ENCODE peak calls at places on chromosome 21, in five cellular contexts. Q is stomach, S is HCT116, F is upper lobe of left lung, B is endothelial cell of umbilical vein. L is an unnamed sample. For H3K4me1, the result is how much of the 10 kb centered on the place peaks cover.

GRCh38 chr21:39956586-39956985 is 89.3 kb downstream of the PCP4 start:
- DNase-seq in Q (no peak), S (no peak), F (no peak), B (no peak), L (no peak)

GRCh38 chr21:41567901-41568510 is 60.0 kb upstream of the TMPRSS2 start:
- DNase-seq in Q (no peak), S (no peak), F (no peak), B (no peak), L (no peak)

GRCh38 chr21:29265690-29266479 is 32.8 kb upstream of the BACH1 start:
- DNase-seq in Q (no peak), S (no peak), F (no peak), B (no peak), L (no peak)

GRCh38 chr21:24023402-24023801 is 1583.9 kb downstream of the MRPL39 start:
- DNase-seq in Q (no peak), S (no peak), F (no peak), B (peak), L (no peak)

GRCh38 chr21:30620080-30620479 is 347 bp upstream of the KRTAP20-4 start:
- DNase-seq in Q (no peak), S (no peak), F (no peak), B (no peak), L (no peak)

GRCh38 chr21:17612023-17612564 is 607 bp downstream of the BTG3 start:
- DNase-seq in Q (peak), S (no peak), F (peak), B (no peak), L (no peak)

GRCh38 chr21:28099296-28099695 is 893.4 kb downstream of the LTN1 start:
- DNase-seq in Q (no peak), S (no peak), F (no peak), B (no peak), L (no peak)

GRCh38 chr21:44390886-44391285 is 37.5 kb downstream of the TRPM2 start:
- DNase-seq in Q (no peak), S (no peak), F (no peak), B (no peak), L (no peak)

GRCh38 chr21:18725653-18726052 is 322.1 kb upstream of the TMPRSS15 start:
- DNase-seq in Q (no peak), S (no peak), F (no peak), B (no peak), L (no peak)

GRCh38 chr21:14064296-14064645 is 146.5 kb downstream of the LIPI start:
- DNase-seq in Q (no peak), S (no peak), F (no peak), B (no peak), L (no peak)

GRCh38 chr21:34965200-34966174 is 83.6 kb downstream of the RUNX1 start:
- DNase-seq in Q (no peak), S (no peak), F (no peak), B (no peak), L (no peak)

GRCh38 chr21:39863111-39863510 is 4.1 kb upstream of the PCP4 start:
- DNase-seq in Q (peak), S (no peak), F (peak), B (no peak), L (no peak)

GRCh38 chr21:17539743-17540341 is 27.0 kb downstream of the CXADR start:
- DNase-seq in Q (no peak), S (no peak), F (no peak), B (no peak), L (no peak)

GRCh38 chr21:30257773-30258172 is 25.0 kb downstream of the KRTAP24-1 start:
- DNase-seq in Q (no peak), S (no peak), F (no peak), B (no peak), L (no peak)

GRCh38 chr21:15943009-15943666 is 213.4 kb downstream of the USP25 start:
- DNase-seq in Q (no peak), S (no peak), F (no peak), B (peak), L (peak)

GRCh38 chr21:40714516-40714915 is 132.4 kb downstream of the DSCAM start:
- DNase-seq in Q (no peak), S (no peak), F (no peak), B (no peak), L (no peak)

GRCh38 chr21:30478015-30478414 is 2.2 kb downstream of the KRTAP19-1 start:
- DNase-seq in Q (no peak), S (no peak), F (no peak), B (no peak), L (no peak)

GRCh38 chr21:29073222-29074006 is at the start of gene CCT8:
- DNase-seq in Q (peak), S (peak), F (peak), B (peak), L (peak)

GRCh38 chr21:15837603-15838002 is 107.8 kb downstream of the USP25 start:
- DNase-seq in Q (no peak), S (no peak), F (no peak), B (no peak), L (no peak)

GRCh38 chr21:25887166-25887565 is 152.4 kb downstream of the GABPA start:
- DNase-seq in Q (no peak), S (no peak), F (no peak), B (no peak), L (no peak)

GRCh38 chr21:16195476-16195875 is 465.7 kb downstream of the USP25 start:
- DNase-seq in Q (no peak), S (no peak), F (no peak), B (peak), L (no peak)

GRCh38 chr21:36917487-36918158 is 48.8 kb downstream of the HLCS start:
- DNase-seq in Q (peak), S (no peak), F (no peak), B (peak), L (peak)

GRCh38 chr21:43979654-43980053 is 32.5 kb upstream of the TRAPPC10 start:
- DNase-seq in Q (no peak), S (no peak), F (no peak), B (no peak), L (no peak)

GRCh38 chr21:27769763-27770162 is 802.9 kb upstream of the ADAMTS5 start:
- DNase-seq in Q (no peak), S (no peak), F (no peak), B (no peak), L (no peak)

GRCh38 chr21:34861302-34861701 is 187.8 kb downstream of the RUNX1 start:
- DNase-seq in Q (no peak), S (no peak), F (no peak), B (no peak), L (no peak)

GRCh38 chr21:27298465-27298864 is 331.6 kb upstream of the ADAMTS5 start:
- DNase-seq in Q (no peak), S (no peak), F (no peak), B (no peak), L (no peak)

GRCh38 chr21:15195104-15195503 is 130.3 kb upstream of the NRIP1 start:
- DNase-seq in Q (no peak), S (no peak), F (no peak), B (no peak), L (no peak)

GRCh38 chr21:39781331-39781730 is 36.3 kb downstream of the IGSF5 start:
- DNase-seq in Q (no peak), S (no peak), F (no peak), B (no peak), L (no peak)

GRCh38 chr21:14687277-14687642 is 141.1 kb upstream of the SAMSN1 start:
- DNase-seq in Q (no peak), S (no peak), F (no peak), B (no peak), L (no peak)

GRCh38 chr21:15301736-15302135 is 236.9 kb upstream of the NRIP1 start:
- DNase-seq in Q (no peak), S (no peak), F (no peak), B (peak), L (no peak)

GRCh38 chr21:35743571-35743970 is 316.8 kb downstream of the SETD4 start:
- DNase-seq in Q (no peak), S (no peak), F (no peak), B (no peak), L (no peak)

GRCh38 chr21:18705971-18706370 is 302.4 kb upstream of the TMPRSS15 start:
- DNase-seq in Q (no peak), S (no peak), F (no peak), B (peak), L (no peak)

GRCh38 chr21:39537571-39537970 is 75.2 kb upstream of the B3GALT5 start:
- DNase-seq in Q (no peak), S (no peak), F (no peak), B (no peak), L (no peak)

GRCh38 chr21:39661121-39661520 is 48.4 kb downstream of the B3GALT5 start:
- DNase-seq in Q (no peak), S (no peak), F (no peak), B (no peak), L (no peak)

GRCh38 chr21:31204801-31205200 is 139.3 kb downstream of the TIAM1 start:
- DNase-seq in Q (no peak), S (no peak), F (no peak), B (no peak), L (no peak)

GRCh38 chr21:41634858-41635257 is 126.9 kb upstream of the TMPRSS2 start:
- DNase-seq in Q (no peak), S (no peak), F (no peak), B (no peak), L (no peak)

GRCh38 chr21:28207776-28208175 is 784.9 kb downstream of the LTN1 start:
- DNase-seq in Q (no peak), S (no peak), F (no peak), B (peak), L (no peak)

GRCh38 chr21:39657091-39657689 is 44.5 kb downstream of the B3GALT5 start:
- DNase-seq in Q (no peak), S (no peak), F (no peak), B (no peak), L (no peak)

GRCh38 chr21:44496900-44497550 is 41.7 kb downstream of the LRRC3 start:
- DNase-seq in Q (no peak), S (no peak), F (peak), B (no peak), L (no peak)

GRCh38 chr21:42674351-42674940 is 21.0 kb downstream of the PDE9A start:
- DNase-seq in Q (no peak), S (no peak), F (no peak), B (no peak), L (no peak)
- TF ChIP-seq POLR2AphosphoS5 in Q (no peak), S (no peak), F (no peak), B (no peak), L (no peak)

DNA sequence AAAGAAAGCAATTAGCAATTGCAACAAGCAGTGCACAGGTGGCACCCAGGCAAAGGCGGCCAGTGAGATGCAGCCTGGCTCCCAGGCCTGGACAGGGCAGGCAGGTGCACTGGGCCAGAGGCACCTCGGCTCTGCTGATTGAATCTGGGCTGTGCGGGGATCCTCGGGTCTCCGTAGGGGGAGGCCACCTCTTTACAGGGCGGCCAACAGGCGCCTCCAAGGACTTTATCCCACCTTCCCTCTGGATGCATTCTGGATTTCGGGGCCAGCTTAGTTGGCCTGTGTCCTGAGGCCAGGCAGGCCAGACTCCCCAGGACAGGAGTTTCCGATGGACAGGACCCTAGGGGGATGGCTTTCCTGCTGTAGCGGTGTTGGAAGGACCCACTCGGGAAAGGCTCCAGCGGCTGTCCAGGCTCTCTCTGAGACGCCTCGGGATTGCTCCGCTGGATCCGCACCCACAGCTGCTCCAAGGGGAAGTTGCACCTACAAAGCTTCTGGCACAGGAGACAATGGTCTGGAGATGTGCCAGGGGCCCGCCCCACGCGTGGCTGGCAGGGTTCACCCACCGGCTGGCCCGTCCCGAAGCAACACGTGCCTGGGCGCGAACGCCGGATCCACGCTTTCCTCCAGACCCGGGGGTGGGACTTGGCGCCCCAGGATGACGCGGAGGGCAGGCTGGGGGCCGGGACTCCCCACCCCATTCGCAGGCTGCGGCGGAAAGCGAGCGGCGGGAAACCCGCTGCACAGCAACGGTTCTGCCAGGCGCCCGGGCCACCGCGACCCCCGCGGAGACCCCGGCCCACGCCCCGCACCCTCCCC is 810 bp downstream of the SLC19A1 start:
- DNase-seq in Q (peak), S (peak), F (peak), B (peak), L (no peak)
- H3K4me1 ChIP-seq in Q (under half), S (under half), F (under half), B (under half), L (under half)

GRCh38 chr21:38413958-38414506 is 84.2 kb downstream of the ERG start:
- DNase-seq in Q (no peak), S (no peak), F (no peak), B (no peak), L (no peak)

GRCh38 chr21:38409907-38410306 is 88.4 kb downstream of the ERG start:
- DNase-seq in Q (no peak), S (no peak), F (no peak), B (no peak), L (no peak)

GRCh38 chr21:38410451-38410850 is 87.8 kb downstream of the ERG start:
- DNase-seq in Q (no peak), S (no peak), F (no peak), B (no peak), L (no peak)
- TF ChIP-seq POLR2AphosphoS5 in Q (no peak), S (no peak), F (no peak), B (no peak), L (no peak)

GRCh38 chr21:32468567-32469175 is 56.2 kb downstream of the EVA1C start:
- DNase-seq in Q (no peak), S (no peak), F (no peak), B (no peak), L (no peak)
- H3K4me1 ChIP-seq in Q (under half), S (under half), F (under half), B (under half), L (under half)

GRCh38 chr21:33301632-33302002 is 23.2 kb upstream of the IFNAR1 start:
- DNase-seq in Q (no peak), S (no peak), F (no peak), B (no peak), L (no peak)

GRCh38 chr21:33302796-33303195 is 22.0 kb upstream of the IFNAR1 start:
- DNase-seq in Q (no peak), S (no peak), F (no peak), B (no peak), L (no peak)

GRCh38 chr21:33302055-33302454 is 22.7 kb upstream of the IFNAR1 start:
- DNase-seq in Q (no peak), S (no peak), F (peak), B (no peak), L (no peak)

GRCh38 chr21:33299181-33299752 is 25.5 kb upstream of the IFNAR1 start:
- DNase-seq in Q (no peak), S (no peak), F (peak), B (no peak), L (no peak)

DNA sequence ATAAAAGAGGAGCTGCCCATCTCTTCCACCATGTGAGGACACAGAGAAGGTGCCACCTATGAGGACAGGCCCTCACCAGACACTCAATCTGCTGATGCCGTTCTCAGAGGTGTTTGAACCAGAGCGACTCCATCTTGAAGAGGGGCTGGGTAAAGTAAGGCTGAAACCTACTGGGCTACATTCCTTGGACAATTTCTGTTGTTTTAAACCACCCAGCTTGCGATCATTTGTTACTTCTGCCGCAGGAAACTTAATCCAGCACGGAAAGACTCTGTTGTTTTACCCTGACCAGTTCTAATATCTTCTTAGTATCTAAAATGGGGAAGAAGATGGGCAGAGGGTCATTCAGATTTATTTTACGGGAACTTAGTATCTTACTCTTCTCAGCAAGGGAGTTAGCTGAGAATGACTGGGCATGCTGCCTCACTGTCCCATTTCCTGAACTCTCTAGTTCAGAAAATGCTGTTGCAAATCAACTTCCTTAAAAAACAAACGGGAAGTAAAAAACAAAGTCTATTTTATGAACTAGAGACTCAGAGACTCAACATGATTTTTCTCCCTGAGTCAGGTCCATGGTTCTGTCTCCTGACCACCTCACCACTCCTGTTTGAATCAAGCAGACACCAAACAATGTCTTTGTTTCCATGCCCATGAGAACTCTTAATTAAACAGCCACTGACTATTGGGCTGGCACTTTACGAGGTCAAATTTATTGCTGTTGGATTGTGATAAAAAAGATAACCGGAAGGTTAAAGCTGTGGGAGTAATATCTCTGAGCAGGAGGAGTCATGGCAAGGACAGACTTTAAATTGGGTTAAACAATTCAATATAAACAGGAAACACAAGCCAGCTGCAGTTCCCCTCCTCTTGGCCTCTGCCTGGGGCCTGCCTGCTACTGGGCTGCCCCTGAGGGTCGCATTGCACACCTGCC is 23.8 kb upstream of the IFNAR1 start:
- DNase-seq in Q (no peak), S (no peak), F (no peak), B (peak), L (no peak)
- TF ChIP-seq POLR2AphosphoS5 in Q (no peak), S (no peak), F (peak), B (no peak), L (no peak)

GRCh38 chr21:19999369-20000272 is 998.6 kb upstream of the NCAM2 start:
- DNase-seq in Q (no peak), S (no peak), F (no peak), B (no peak), L (no peak)

GRCh38 chr21:19998450-19998849 is 999.8 kb upstream of the NCAM2 start:
- DNase-seq in Q (no peak), S (no peak), F (no peak), B (no peak), L (no peak)

GRCh38 chr21:19993186-19993711 is 1005.0 kb upstream of the NCAM2 start:
- DNase-seq in Q (no peak), S (no peak), F (no peak), B (peak), L (no peak)

GRCh38 chr21:19992540-19992939 is 1005.7 kb upstream of the NCAM2 start:
- DNase-seq in Q (no peak), S (no peak), F (no peak), B (no peak), L (no peak)

DNA sequence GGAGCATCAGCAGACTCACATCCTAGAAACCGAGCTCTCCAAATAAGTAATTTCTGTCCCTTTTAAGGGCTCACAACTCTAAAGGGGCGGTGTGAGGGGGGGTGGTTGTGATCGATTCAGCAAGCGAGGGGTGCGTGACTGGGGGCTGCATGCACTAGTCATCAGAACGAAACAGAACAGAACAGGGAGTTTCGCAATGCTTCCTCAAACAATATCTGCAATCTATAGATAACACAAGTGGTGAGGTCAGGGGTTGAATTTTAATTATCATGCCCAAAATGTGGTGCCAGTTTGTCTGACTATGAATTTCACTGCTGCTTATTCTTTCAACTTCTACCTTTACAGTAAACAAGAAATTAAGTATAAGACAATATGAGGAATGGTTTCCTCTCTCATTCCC is 1003.0 kb upstream of the NCAM2 start:
- DNase-seq in Q (no peak), S (no peak), F (no peak), B (no peak), L (no peak)
- H3K4me1 ChIP-seq in Q (under half), S (under half), F (under half), B (under half), L (under half)